ENCODE peak calls at places on chromosomes 16 and 17, in ten cellular contexts. G, R, C, N, S, P, O, M, L and Q are unnamed samples.

GRCh38 chr17:9765302-9765701 is 26.1 kb downstream of the DHRS7C start:
- DNase-seq in G (no peak), R (no peak), C (no peak), N (no peak), S (no peak), P (no peak), O (no peak), M (no peak), L (no peak), Q (no peak)

GRCh38 chr16:16982614-16983013 is 488.1 kb downstream of the XYLT1 start:
- DNase-seq in G (no peak), R (no peak), C (no peak), N (peak), S (no peak), P (no peak), O (no peak), M (no peak), L (no peak), Q (no peak)

GRCh38 chr16:19705131-19705501 is 12.9 kb downstream of the KNOP1 start:
- DNase-seq in G (no peak), R (no peak), C (no peak), N (no peak), S (no peak), P (no peak), O (no peak), M (no peak), L (no peak), Q (no peak)

GRCh38 chr17:82008258-82008940 is 14.3 kb downstream of the CENPX start:
- DNase-seq in G (no peak), R (no peak), C (no peak), N (no peak), S (no peak), P (no peak), O (no peak), M (no peak), L (no peak), Q (no peak)

GRCh38 chr17:15966879-15967248 is 21.9 kb downstream of the ADORA2B start:
- DNase-seq in G (no peak), R (no peak), C (no peak), N (peak), S (peak), P (no peak), O (no peak), M (no peak), L (peak), Q (peak)

GRCh38 chr16:23410176-23410575 is 42.8 kb downstream of the COG7 start:
- DNase-seq in G (no peak), R (no peak), C (no peak), N (peak), S (no peak), P (no peak), O (no peak), M (no peak), L (no peak), Q (no peak)

GRCh38 chr17:61158372-61158771 is 241.3 kb upstream of the TBX2 start:
- DNase-seq in G (no peak), R (no peak), C (no peak), N (no peak), S (no peak), P (no peak), O (no peak), M (no peak), L (no peak), Q (no peak)

GRCh38 chr17:42773290-42774035 is at the start of gene VPS25:
- DNase-seq in G (peak), R (peak), C (peak), N (peak), S (peak), P (peak), O (peak), M (peak), L (peak), Q (peak)

GRCh38 chr17:42118545-42118944 is 2.6 kb downstream of the KAT2A start:
- DNase-seq in G (no peak), R (no peak), C (no peak), N (peak), S (no peak), P (no peak), O (no peak), M (no peak), L (no peak), Q (no peak)

GRCh38 chr16:60979119-60979518 is 1057.1 kb downstream of the CDH8 start:
- DNase-seq in G (no peak), R (no peak), C (no peak), N (no peak), S (no peak), P (no peak), O (no peak), M (no peak), L (no peak), Q (peak)

GRCh38 chr16:31112711-31113419 is 4.6 kb upstream of the KAT8 start:
- DNase-seq in G (no peak), R (no peak), C (no peak), N (no peak), S (no peak), P (no peak), O (no peak), M (no peak), L (peak), Q (peak)

GRCh38 chr17:6643460-6644125 is 2.7 kb downstream of the TXNDC17 start:
- DNase-seq in G (no peak), R (no peak), C (no peak), N (no peak), S (no peak), P (no peak), O (no peak), M (no peak), L (no peak), Q (no peak)

GRCh38 chr17:35185849-35186248 is 8.3 kb downstream of the SLC35G3 start:
- DNase-seq in G (no peak), R (no peak), C (no peak), N (no peak), S (no peak), P (no peak), O (no peak), M (no peak), L (no peak), Q (no peak)

GRCh38 chr17:51428668-51429486 is 168.5 kb downstream of the UTP18 start:
- DNase-seq in G (no peak), R (no peak), C (no peak), N (no peak), S (no peak), P (no peak), O (no peak), M (no peak), L (no peak), Q (no peak)

GRCh38 chr16:12168054-12169018 is 191.8 kb downstream of the SNX29 start:
- DNase-seq in G (no peak), R (no peak), C (no peak), N (no peak), S (no peak), P (no peak), O (no peak), M (no peak), L (no peak), Q (no peak)

GRCh38 chr16:12500771-12501170 is 302.9 kb downstream of the CPPED1 start:
- DNase-seq in G (no peak), R (no peak), C (no peak), N (no peak), S (no peak), P (no peak), O (no peak), M (no peak), L (peak), Q (peak)

GRCh38 chr17:41717408-41718286 is 5.5 kb downstream of the GAST start:
- DNase-seq in G (no peak), R (no peak), C (no peak), N (peak), S (no peak), P (no peak), O (no peak), M (no peak), L (no peak), Q (no peak)

GRCh38 chr17:56581635-56582605 is 11.6 kb upstream of the NOG start:
- DNase-seq in G (no peak), R (no peak), C (no peak), N (no peak), S (no peak), P (no peak), O (no peak), M (no peak), L (no peak), Q (no peak)

GRCh38 chr16:66948034-66948821 is 12.8 kb upstream of the CES3 start:
- DNase-seq in G (no peak), R (no peak), C (no peak), N (no peak), S (no peak), P (no peak), O (no peak), M (no peak), L (peak), Q (peak)

GRCh38 chr17:74466785-74467158 is 338 bp downstream of the CD300A start:
- DNase-seq in G (no peak), R (no peak), C (no peak), N (no peak), S (no peak), P (no peak), O (no peak), M (no peak), L (no peak), Q (no peak)

GRCh38 chr16:27972500-27972899 is 91.0 kb downstream of the GSG1L start:
- DNase-seq in G (no peak), R (no peak), C (no peak), N (peak), S (peak), P (no peak), O (peak), M (no peak), L (no peak), Q (no peak)

GRCh38 chr16:75093598-75094540 is 22.7 kb downstream of the LDHD start:
- DNase-seq in G (no peak), R (no peak), C (no peak), N (no peak), S (no peak), P (no peak), O (no peak), M (no peak), L (peak), Q (no peak)

GRCh38 chr17:49548051-49548505 is 27.6 kb upstream of the NXPH3 start:
- DNase-seq in G (no peak), R (no peak), C (no peak), N (no peak), S (no peak), P (no peak), O (no peak), M (no peak), L (no peak), Q (no peak)

GRCh38 chr17:5419959-5420653 is at the start of gene RPAIN:
- DNase-seq in G (peak), R (peak), C (peak), N (peak), S (peak), P (peak), O (peak), M (peak), L (peak), Q (peak)

GRCh38 chr16:23060458-23061320 is 88.6 kb downstream of the USP31 start:
- DNase-seq in G (peak), R (peak), C (peak), N (peak), S (no peak), P (peak), O (peak), M (peak), L (no peak), Q (no peak)

GRCh38 chr16:23640669-23640958 is 496 bp downstream of the PALB2 start:
- DNase-seq in G (no peak), R (no peak), C (no peak), N (peak), S (no peak), P (no peak), O (no peak), M (no peak), L (no peak), Q (no peak)

GRCh38 chr16:50286681-50287080 is 20.3 kb downstream of the ADCY7 start:
- DNase-seq in G (no peak), R (no peak), C (no peak), N (no peak), S (no peak), P (no peak), O (no peak), M (no peak), L (no peak), Q (no peak)